ENCODE peak calls at places on chromosome 3, in ten cellular contexts. F, Q, K, N, D, J, L, R, X and O are unnamed samples.

GRCh38 chr3:32969656-32970055 is 18.2 kb downstream of the CCR4 start:
- DNase-seq in F (peak), Q (no peak), K (no peak), N (no peak), D (no peak), J (no peak), L (no peak), R (no peak), X (no peak), O (no peak)

GRCh38 chr3:195123196-195123805 is 147.7 kb downstream of the XXYLT1 start:
- DNase-seq in F (no peak), Q (no peak), K (no peak), N (peak), D (no peak), J (no peak), L (no peak), R (no peak), X (no peak), O (no peak)

GRCh38 chr3:53163459-53164387 is 2.7 kb downstream of the PRKCD start:
- DNase-seq in F (no peak), Q (no peak), K (no peak), N (peak), D (no peak), J (no peak), L (peak), R (no peak), X (no peak), O (no peak)

GRCh38 chr3:161139686-161140085 is 34.5 kb upstream of the B3GALNT1 start:
- DNase-seq in F (peak), Q (no peak), K (no peak), N (no peak), D (no peak), J (no peak), L (no peak), R (no peak), X (no peak), O (no peak)

GRCh38 chr3:44184319-44184953 is 57.2 kb upstream of the TOPAZ1 start:
- DNase-seq in F (no peak), Q (no peak), K (no peak), N (peak), D (no peak), J (no peak), L (peak), R (no peak), X (no peak), O (peak)

GRCh38 chr3:113151475-113152031 is 59.8 kb upstream of the BOC start:
- DNase-seq in F (peak), Q (no peak), K (no peak), N (no peak), D (no peak), J (no peak), L (no peak), R (no peak), X (no peak), O (no peak)

GRCh38 chr3:63349583-63350177 is 71.6 kb downstream of the SYNPR start:
- DNase-seq in F (peak), Q (no peak), K (no peak), N (peak), D (no peak), J (no peak), L (peak), R (peak), X (no peak), O (peak)

GRCh38 chr3:134463676-134464611 is 21.8 kb downstream of the ANAPC13 start:
- DNase-seq in F (peak), Q (peak), K (peak), N (peak), D (peak), J (no peak), L (no peak), R (peak), X (peak), O (no peak)

GRCh38 chr3:46705751-46706572 is 4.8 kb downstream of the TMIE start:
- DNase-seq in F (peak), Q (no peak), K (no peak), N (no peak), D (no peak), J (no peak), L (no peak), R (peak), X (peak), O (no peak)

GRCh38 chr3:140224307-140224706 is 289.3 kb downstream of the CLSTN2 start:
- DNase-seq in F (no peak), Q (no peak), K (no peak), N (no peak), D (no peak), J (no peak), L (no peak), R (no peak), X (no peak), O (no peak)

GRCh38 chr3:109994853-109995252 is 657.5 kb upstream of the DPPA4 start:
- DNase-seq in F (no peak), Q (no peak), K (no peak), N (no peak), D (no peak), J (no peak), L (no peak), R (no peak), X (no peak), O (no peak)

GRCh38 chr3:139555249-139555648 is 15.7 kb upstream of the RBP1 start:
- DNase-seq in F (peak), Q (no peak), K (no peak), N (no peak), D (no peak), J (no peak), L (no peak), R (peak), X (no peak), O (no peak)

GRCh38 chr3:185176756-185177359 is 24.0 kb upstream of the C3orf70 start:
- DNase-seq in F (peak), Q (no peak), K (no peak), N (peak), D (no peak), J (no peak), L (peak), R (peak), X (no peak), O (peak)

GRCh38 chr3:64684715-64685261 is 3.0 kb downstream of the ADAMTS9 start:
- DNase-seq in F (peak), Q (no peak), K (no peak), N (peak), D (no peak), J (peak), L (no peak), R (peak), X (peak), O (no peak)

GRCh38 chr3:133834621-133835417 is 29.2 kb downstream of the SRPRB start:
- DNase-seq in F (no peak), Q (no peak), K (no peak), N (peak), D (no peak), J (no peak), L (no peak), R (no peak), X (peak), O (no peak)

GRCh38 chr3:13277860-13278531 is 142.1 kb downstream of the NUP210 start:
- DNase-seq in F (no peak), Q (no peak), K (no peak), N (peak), D (no peak), J (peak), L (no peak), R (no peak), X (no peak), O (no peak)

GRCh38 chr3:192993428-192993827 is 75.8 kb upstream of the MB21D2 start:
- DNase-seq in F (no peak), Q (no peak), K (no peak), N (no peak), D (no peak), J (no peak), L (no peak), R (no peak), X (no peak), O (no peak)

GRCh38 chr3:43726511-43726910 is 35.8 kb downstream of the ABHD5 start:
- DNase-seq in F (no peak), Q (no peak), K (no peak), N (no peak), D (no peak), J (no peak), L (no peak), R (peak), X (no peak), O (no peak)

GRCh38 chr3:49707113-49707480 is 12.4 kb downstream of the AMIGO3 start:
- DNase-seq in F (no peak), Q (no peak), K (no peak), N (no peak), D (no peak), J (no peak), L (no peak), R (no peak), X (no peak), O (no peak)

GRCh38 chr3:3906171-3906570 is 106.9 kb downstream of the LRRN1 start:
- DNase-seq in F (no peak), Q (no peak), K (no peak), N (no peak), D (no peak), J (no peak), L (no peak), R (no peak), X (no peak), O (no peak)

GRCh38 chr3:82581350-82581749 is 819.9 kb upstream of the GBE1 start:
- DNase-seq in F (no peak), Q (no peak), K (no peak), N (peak), D (no peak), J (no peak), L (no peak), R (no peak), X (no peak), O (no peak)

GRCh38 chr3:99662838-99663570 is 24.6 kb downstream of the COL8A1 start:
- DNase-seq in F (no peak), Q (no peak), K (no peak), N (no peak), D (no peak), J (no peak), L (no peak), R (no peak), X (no peak), O (no peak)

GRCh38 chr3:99659032-99659431 is 20.6 kb downstream of the COL8A1 start:
- DNase-seq in F (peak), Q (peak), K (no peak), N (no peak), D (no peak), J (no peak), L (no peak), R (peak), X (peak), O (no peak)

GRCh38 chr3:99656606-99657005 is 18.2 kb downstream of the COL8A1 start:
- DNase-seq in F (no peak), Q (no peak), K (no peak), N (no peak), D (no peak), J (no peak), L (no peak), R (peak), X (no peak), O (no peak)

GRCh38 chr3:99658274-99658673 is 19.9 kb downstream of the COL8A1 start:
- DNase-seq in F (no peak), Q (no peak), K (no peak), N (no peak), D (no peak), J (no peak), L (no peak), R (no peak), X (no peak), O (no peak)

GRCh38 chr3:99659965-99660364 is 21.6 kb downstream of the COL8A1 start:
- DNase-seq in F (peak), Q (no peak), K (no peak), N (no peak), D (no peak), J (no peak), L (no peak), R (peak), X (peak), O (no peak)
- H3K4me3 ChIP-seq in F (no peak), Q (no peak), K (no peak), N (no peak), D (no peak), J (no peak), L (no peak), R (no peak), X (no peak), O (no peak)

GRCh38 chr3:143118630-143119008 is 952 bp upstream of the CHST2 start:
- DNase-seq in F (no peak), Q (no peak), K (no peak), N (peak), D (no peak), J (no peak), L (no peak), R (no peak), X (no peak), O (no peak)
- H3K4me3 ChIP-seq in F (peak), Q (peak), K (peak), N (peak), D (peak), J (no peak), L (peak), R (peak), X (peak), O (peak)

GRCh38 chr3:16887130-16887529 is 2.4 kb downstream of the PLCL2 start:
- DNase-seq in F (no peak), Q (no peak), K (no peak), N (no peak), D (no peak), J (no peak), L (no peak), R (no peak), X (no peak), O (no peak)

GRCh38 chr3:16890605-16891333 is 6.0 kb downstream of the PLCL2 start:
- DNase-seq in F (no peak), Q (no peak), K (no peak), N (no peak), D (no peak), J (no peak), L (no peak), R (peak), X (no peak), O (no peak)

GRCh38 chr3:16885948-16886683 is 1.4 kb downstream of the PLCL2 start:
- DNase-seq in F (peak), Q (no peak), K (no peak), N (no peak), D (no peak), J (no peak), L (no peak), R (peak), X (no peak), O (no peak)

GRCh38 chr3:16885588-16885903 is 791 bp downstream of the PLCL2 start:
- DNase-seq in F (no peak), Q (no peak), K (no peak), N (no peak), D (no peak), J (no peak), L (peak), R (no peak), X (no peak), O (no peak)

DNA sequence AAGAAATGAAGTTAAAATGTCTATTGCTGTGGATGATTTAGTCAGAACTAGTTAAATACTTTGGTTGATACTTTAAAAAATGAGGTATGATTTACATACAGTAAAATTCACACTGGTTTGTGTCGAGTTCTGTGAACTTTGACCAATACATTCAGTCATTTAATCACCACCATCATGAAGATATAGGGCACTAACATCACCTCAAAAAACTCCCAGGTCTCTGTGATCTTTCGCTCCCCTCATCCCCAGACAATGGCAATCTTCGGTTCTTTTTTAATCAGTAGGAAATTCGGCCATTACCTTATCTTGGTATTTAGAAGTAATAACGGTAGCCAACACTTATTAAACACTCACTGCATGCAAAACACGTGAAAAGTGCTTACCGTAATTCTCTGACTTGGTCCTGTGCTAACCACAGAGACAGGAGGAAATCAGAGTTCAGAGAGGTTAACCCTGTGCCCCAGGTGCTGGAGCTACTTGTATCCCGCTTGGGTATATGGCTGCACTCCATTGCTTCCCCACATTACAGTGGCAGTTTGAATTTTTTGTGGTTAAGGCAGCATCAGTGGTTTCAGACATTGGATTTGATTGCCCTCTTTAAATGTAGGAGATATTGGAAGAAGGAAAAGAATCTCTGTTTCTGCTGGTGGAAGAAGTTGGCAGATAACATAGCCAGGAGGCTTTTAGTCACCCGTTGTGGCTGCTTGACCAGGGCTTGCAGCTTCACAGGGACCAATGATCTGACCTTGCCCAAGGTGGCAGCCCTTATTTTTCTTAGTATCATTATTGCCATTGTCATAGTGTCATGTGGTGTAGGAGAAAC is 4.2 kb downstream of the PLCL2 start:
- DNase-seq in F (no peak), Q (no peak), K (no peak), N (no peak), D (no peak), J (no peak), L (peak), R (no peak), X (no peak), O (peak)
- H3K4me3 ChIP-seq in F (no peak), Q (no peak), K (no peak), N (no peak), D (no peak), J (no peak), L (peak), R (peak), X (peak), O (peak)

GRCh38 chr3:169667380-169667671 is 3.8 kb upstream of the MECOM start:
- DNase-seq in F (no peak), Q (no peak), K (no peak), N (peak), D (no peak), J (no peak), L (no peak), R (no peak), X (no peak), O (no peak)

GRCh38 chr3:169669816-169670215 is 6.3 kb upstream of the MECOM start:
- DNase-seq in F (no peak), Q (no peak), K (no peak), N (no peak), D (no peak), J (no peak), L (no peak), R (no peak), X (no peak), O (no peak)

GRCh38 chr3:169668957-169669681 is 5.6 kb upstream of the MECOM start:
- DNase-seq in F (peak), Q (no peak), K (no peak), N (peak), D (peak), J (peak), L (no peak), R (peak), X (no peak), O (peak)

GRCh38 chr3:169667710-169668080 is 4.2 kb upstream of the MECOM start:
- DNase-seq in F (no peak), Q (no peak), K (no peak), N (peak), D (no peak), J (no peak), L (no peak), R (no peak), X (no peak), O (no peak)

GRCh38 chr3:169668081-169668956 is 4.8 kb upstream of the MECOM start:
- DNase-seq in F (no peak), Q (no peak), K (no peak), N (peak), D (no peak), J (peak), L (no peak), R (peak), X (no peak), O (no peak)
- H3K4me3 ChIP-seq in F (no peak), Q (no peak), K (peak), N (peak), D (peak), J (peak), L (no peak), R (peak), X (peak), O (no peak)

DNA sequence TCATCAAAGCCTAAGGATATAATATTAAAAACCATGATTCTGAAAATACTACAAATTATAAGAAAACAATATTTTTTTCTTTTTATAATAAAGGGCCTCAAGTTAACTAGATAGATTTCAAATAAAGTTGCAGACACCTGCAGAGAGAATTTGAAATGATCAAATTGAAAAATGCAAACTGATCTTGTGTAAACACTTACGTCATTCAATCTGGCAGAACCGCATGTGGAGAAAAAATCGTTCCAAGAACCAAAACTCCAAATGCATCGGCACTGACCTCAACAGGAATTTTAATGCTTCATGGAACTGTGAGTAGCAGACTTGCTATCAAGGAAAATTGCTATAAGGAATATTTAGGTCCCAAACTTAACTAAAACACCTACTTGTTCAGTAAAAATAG is 17.2 kb downstream of the CPA3 start:
- DNase-seq in F (no peak), Q (no peak), K (no peak), N (no peak), D (no peak), J (no peak), L (no peak), R (peak), X (no peak), O (no peak)
- H3K4me3 ChIP-seq in F (no peak), Q (no peak), K (no peak), N (no peak), D (no peak), J (no peak), L (no peak), R (no peak), X (no peak), O (no peak)

DNA sequence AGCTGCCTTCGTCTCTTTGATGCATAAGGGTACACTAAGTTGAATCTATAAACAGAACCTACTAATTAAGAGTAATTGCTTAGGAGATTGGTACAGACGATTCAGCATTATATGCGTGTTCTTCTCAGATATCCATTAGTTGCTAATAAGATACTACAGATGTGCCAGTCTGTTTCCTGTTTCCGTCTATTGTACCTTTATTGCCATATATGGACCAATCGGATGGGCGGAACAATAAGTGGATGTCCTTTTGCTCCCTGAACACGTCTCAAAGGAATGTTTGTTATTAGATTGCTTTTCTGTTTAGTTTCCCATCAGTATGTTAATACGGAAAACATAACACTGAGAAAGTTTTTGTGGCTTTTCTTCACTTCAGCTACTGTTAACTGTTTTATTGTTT is 276.6 kb upstream of the RARB start:
- DNase-seq in F (no peak), Q (no peak), K (no peak), N (no peak), D (no peak), J (no peak), L (no peak), R (no peak), X (no peak), O (no peak)
- H3K4me3 ChIP-seq in F (peak), Q (peak), K (no peak), N (no peak), D (peak), J (no peak), L (no peak), R (no peak), X (peak), O (no peak)